ENCODE peak calls at places on chromosomes 4 and X, in six cellular contexts. U is A549, E is H1, B is HepG2, R is IMR-90, P is GM12878. D is an unnamed sample.

GRCh38 chr4:25710637-25711036 is 55.0 kb downstream of the SLC34A2 start:
- DNase-seq in U (no peak), E (no peak), B (no peak), R (no peak), P (no peak), D (no peak)

GRCh38 chr4:129641179-129641578 is 545.2 kb downstream of the C4orf33 start:
- DNase-seq in U (no peak), E (peak), B (peak), R (peak), P (peak), D (peak)

GRCh38 chr4:182192511-182193181 is 50.6 kb upstream of the TENM3 start:
- DNase-seq in U (no peak), E (no peak), B (no peak), R (peak), P (no peak), D (no peak)

GRCh38 chr4:24775209-24775608 is 20.2 kb upstream of the SOD3 start:
- DNase-seq in U (no peak), E (no peak), B (no peak), R (peak), P (no peak), D (no peak)

GRCh38 chrX:129678176-129678880 is 23.6 kb upstream of the APLN start:
- DNase-seq in U (peak), E (no peak), B (no peak), R (no peak), P (no peak), D (no peak)

GRCh38 chr4:141705747-141706377 is 69.5 kb downstream of the IL15 start:
- DNase-seq in U (no peak), E (no peak), B (no peak), R (no peak), P (no peak), D (no peak)

GRCh38 chr4:57501715-57502114 is 391.5 kb upstream of the IGFBP7 start:
- DNase-seq in U (peak), E (no peak), B (no peak), R (peak), P (no peak), D (no peak)

GRCh38 chr4:89765966-89766365 is 71.0 kb downstream of the SNCA start:
- DNase-seq in U (no peak), E (no peak), B (no peak), R (peak), P (no peak), D (no peak)

GRCh38 chr4:187732524-187732923 is 263.0 kb upstream of the ZFP42 start:
- DNase-seq in U (no peak), E (no peak), B (no peak), R (peak), P (no peak), D (no peak)

GRCh38 chrX:40784516-40785151 is 49.3 kb upstream of the MED14 start:
- DNase-seq in U (no peak), E (no peak), B (peak), R (peak), P (no peak), D (no peak)

GRCh38 chr4:127012549-127012948 is 620.2 kb upstream of the INTU start:
- DNase-seq in U (no peak), E (no peak), B (no peak), R (peak), P (no peak), D (no peak)

GRCh38 chr4:88062311-88062710 is 54.9 kb downstream of the PKD2 start:
- DNase-seq in U (no peak), E (no peak), B (no peak), R (no peak), P (no peak), D (no peak)

GRCh38 chr4:88060431-88060830 is 53.0 kb downstream of the PKD2 start:
- DNase-seq in U (no peak), E (no peak), B (no peak), R (no peak), P (no peak), D (no peak)

GRCh38 chr4:88062843-88063242 is 55.4 kb downstream of the PKD2 start:
- DNase-seq in U (no peak), E (no peak), B (peak), R (no peak), P (no peak), D (no peak)

GRCh38 chr4:88058295-88058694 is 50.9 kb downstream of the PKD2 start:
- DNase-seq in U (no peak), E (no peak), B (no peak), R (no peak), P (no peak), D (no peak)

DNA sequence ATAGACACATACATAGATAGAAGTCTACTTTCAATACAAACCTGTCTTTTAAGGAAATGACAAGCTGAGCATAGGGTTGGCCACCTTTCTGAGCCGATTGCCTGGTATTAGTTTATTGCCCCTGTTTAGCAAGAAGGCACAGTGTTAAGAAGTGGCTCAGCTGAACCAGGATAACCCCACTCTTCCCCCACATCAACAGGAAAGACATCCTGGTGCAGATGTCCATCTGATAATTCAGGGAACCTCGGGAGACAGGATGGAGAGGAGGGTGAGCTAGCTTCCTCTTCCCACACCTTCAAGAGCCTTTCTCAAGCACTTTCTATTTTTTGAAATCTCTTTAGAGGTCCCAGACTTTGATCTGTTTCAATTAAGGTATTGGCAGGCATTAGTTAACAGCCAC is 52.3 kb downstream of the PKD2 start:
- DNase-seq in U (no peak), E (no peak), B (no peak), R (no peak), P (no peak), D (no peak)
- TF ChIP-seq CEBPB in U (no peak), E (no peak), B (no peak), R (no peak), P (no peak), D (no peak)

GRCh38 chrX:9786839-9787635 is 808 bp downstream of the SHROOM2 start:
- DNase-seq in U (no peak), E (no peak), B (no peak), R (no peak), P (no peak), D (no peak)
- TF ChIP-seq CEBPB in U (no peak), E (no peak), B (no peak), R (no peak), P (no peak), D (no peak)

GRCh38 chr4:40731792-40732245 is 17.9 kb upstream of the NSUN7 start:
- DNase-seq in U (no peak), E (no peak), B (peak), R (no peak), P (no peak), D (no peak)
- TF ChIP-seq CEBPB in U (no peak), E (no peak), B (no peak), R (no peak), P (no peak), D (no peak)

DNA sequence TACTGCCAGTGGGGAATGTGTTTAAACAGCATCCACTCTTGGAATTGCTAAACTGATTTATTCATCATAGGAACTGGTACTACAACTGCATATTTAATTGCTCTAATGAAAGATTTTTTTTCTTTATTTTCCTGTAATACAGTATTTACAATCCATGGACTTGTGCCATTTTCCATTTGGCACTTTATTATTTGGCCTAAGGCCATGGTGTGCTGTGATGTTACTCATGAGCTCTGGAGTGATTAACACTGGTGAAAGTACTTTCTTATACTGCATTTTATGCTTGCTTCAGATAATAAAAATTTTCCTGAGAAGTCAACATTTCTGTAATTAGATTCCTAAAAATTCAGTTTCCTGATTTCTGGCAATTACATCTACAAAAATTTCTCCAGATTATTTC is 69.7 kb upstream of the NUDT6 start:
- DNase-seq in U (no peak), E (no peak), B (no peak), R (no peak), P (no peak), D (no peak)
- TF ChIP-seq CEBPB in U (no peak), E (no peak), B (no peak), R (no peak), P (no peak), D (no peak)

DNA sequence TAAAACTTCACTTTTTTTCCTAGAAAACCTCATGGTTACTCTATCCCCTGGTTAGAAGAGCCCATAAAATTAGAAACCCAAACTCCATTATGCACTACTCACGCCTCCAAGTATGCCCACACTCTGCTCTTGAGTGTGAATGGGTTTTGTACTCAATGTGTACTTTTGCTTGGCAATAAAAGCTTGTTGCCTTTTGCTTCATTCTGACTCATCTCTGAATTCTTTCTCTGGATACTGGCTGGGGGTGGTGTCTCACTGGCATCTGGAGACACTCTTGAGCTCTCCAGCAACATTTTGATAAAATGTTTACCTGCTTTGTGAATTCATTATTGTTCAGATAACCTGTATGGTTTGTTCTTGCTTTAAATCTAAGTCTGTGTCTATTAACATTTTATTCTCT is 963.2 kb downstream of the TRAM1L1 start:
- DNase-seq in U (no peak), E (no peak), B (no peak), R (no peak), P (no peak), D (no peak)
- TF ChIP-seq CEBPB in U (no peak), E (no peak), B (no peak), R (no peak), P (no peak), D (no peak)

GRCh38 chr4:6306299-6306698 is 36.6 kb downstream of the WFS1 start:
- DNase-seq in U (no peak), E (no peak), B (no peak), R (no peak), P (no peak), D (no peak)

GRCh38 chr4:6308890-6309643 is 39.4 kb downstream of the WFS1 start:
- DNase-seq in U (no peak), E (peak), B (peak), R (no peak), P (no peak), D (no peak)

GRCh38 chr4:6309755-6310154 is 40.1 kb downstream of the WFS1 start:
- DNase-seq in U (no peak), E (no peak), B (no peak), R (no peak), P (no peak), D (no peak)

GRCh38 chr4:6307891-6308290 is 38.2 kb downstream of the WFS1 start:
- DNase-seq in U (no peak), E (no peak), B (no peak), R (no peak), P (no peak), D (no peak)

DNA sequence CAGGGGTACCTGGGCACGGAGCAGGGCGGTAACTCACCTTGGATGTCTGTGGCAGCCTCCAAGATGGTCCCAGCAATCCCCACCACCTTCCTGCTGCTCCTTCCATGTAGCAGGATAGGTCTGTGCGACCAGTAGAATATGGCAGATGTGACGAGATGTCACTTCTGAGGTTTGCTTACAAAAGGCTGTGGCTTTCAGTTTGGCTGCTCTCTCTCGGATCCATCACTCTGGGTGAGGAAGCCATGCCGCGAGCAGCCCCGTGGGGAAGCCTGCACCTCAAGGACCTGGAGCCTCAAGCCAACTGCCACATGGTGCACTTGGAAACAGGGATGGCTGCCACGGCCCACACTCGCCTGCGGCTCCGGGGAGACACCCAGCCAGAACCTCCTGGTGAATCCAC is 37.6 kb downstream of the WFS1 start:
- DNase-seq in U (no peak), E (no peak), B (no peak), R (no peak), P (no peak), D (no peak)
- TF ChIP-seq CEBPB in U (no peak), E (no peak), B (no peak), R (no peak), P (no peak), D (no peak)

GRCh38 chrX:119008122-119008744 is 33.8 kb downstream of the LONRF3 start:
- DNase-seq in U (peak), E (peak), B (peak), R (peak), P (no peak), D (no peak)
- TF ChIP-seq CEBPB in U (no peak), E (no peak), B (no peak), R (no peak), P (no peak), D (no peak)

DNA sequence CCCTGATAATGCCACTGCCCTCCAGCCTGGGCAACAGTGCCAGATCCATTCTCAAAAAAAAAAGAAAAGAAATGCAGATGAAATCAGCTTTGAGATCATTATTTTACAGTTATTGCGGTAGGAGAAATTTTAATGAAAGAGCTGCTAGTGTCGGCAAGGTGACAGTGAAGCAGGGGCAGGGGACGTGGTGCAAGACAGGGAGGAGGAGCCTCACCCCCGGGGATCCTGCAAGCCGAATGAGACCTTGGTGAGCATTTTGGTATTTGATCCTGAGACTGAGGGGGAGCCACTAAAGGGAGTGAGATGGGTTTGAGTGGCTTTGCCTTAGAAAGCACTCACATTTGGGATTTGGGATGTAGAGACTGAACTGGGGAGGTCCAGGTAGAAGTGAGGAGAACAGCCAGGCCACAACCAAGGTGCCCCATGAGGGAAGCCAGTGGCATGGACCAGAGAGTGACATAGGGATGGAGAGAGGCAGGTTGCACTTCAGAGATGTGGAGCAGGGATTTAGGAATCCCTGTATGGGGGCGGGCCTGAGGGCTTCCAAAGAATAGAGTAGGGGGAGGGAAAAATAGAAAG is 23.6 kb downstream of the RBM10 start:
- DNase-seq in U (no peak), E (no peak), B (no peak), R (no peak), P (no peak), D (no peak)
- TF ChIP-seq CEBPB in U (no peak), E (no peak), B (no peak), R (no peak), P (no peak), D (no peak)

GRCh38 chrX:13128104-13128503 is 83.7 kb upstream of the FAM9C start:
- DNase-seq in U (no peak), E (no peak), B (no peak), R (peak), P (no peak), D (no peak)
- TF ChIP-seq CEBPB in U (peak), E (no peak), B (peak), R (peak), P (no peak), D (peak)

D was measured in HCT116.